ENCODE peak calls at places on chromosomes 1 and 21, in ten cellular contexts. G is heart right ventricle, A is PC-3, T is GM23338, U is WTC11, C is osteocyte, K is GM20000, E is type B pancreatic cell, R is GM13977, F is GM12865. I is an unnamed sample.

GRCh38 chr1:9539829-9540550 is 725 bp downstream of the SLC25A33 start:
- DNase-seq in K (peak; percentile 84), R (peak; percentile 81), E (peak; percentile 70), A (peak; percentile 47), U (peak; percentile 44), C (peak; percentile 85), T (peak; percentile 68), F (peak; percentile 66), G (peak; percentile 32), I (peak; percentile 47)

GRCh38 chr1:63575340-63575826 is 17.8 kb upstream of the PGM1 start:
- DNase-seq in R (no peak), T (peak; percentile 44), G (no peak), C (no peak), U (no peak), A (peak; percentile 84), E (no peak), F (peak; percentile 22), K (no peak), I (peak; percentile 53)

GRCh38 chr21:14210738-14211137 is at the start of gene LIPI:
- DNase-seq in K (no peak), U (no peak), G (no peak), C (no peak), F (no peak), T (no peak), R (no peak), A (no peak), E (no peak), I (no peak)

GRCh38 chr1:60130703-60131102 is 57.1 kb upstream of the C1orf87 start:
- DNase-seq in T (no peak), F (no peak), A (peak; percentile 4), C (no peak), G (no peak), E (no peak), U (no peak), K (no peak), R (no peak), I (peak; percentile 16)

GRCh38 chr1:113943028-113943811 is 14.1 kb downstream of the HIPK1 start:
- DNase-seq in R (no peak), K (no peak), C (no peak), A (no peak), T (no peak), G (no peak), E (no peak), U (no peak), F (no peak), I (peak; percentile 87)

GRCh38 chr1:204523605-204524215 is 7.5 kb downstream of the MDM4 start:
- DNase-seq in T (no peak), U (no peak), K (no peak), C (no peak), A (peak; percentile 94), F (no peak), R (no peak), G (no peak), E (no peak), I (no peak)

GRCh38 chr1:237932806-237933205 is 42.1 kb upstream of the ZP4 start:
- DNase-seq in F (no peak), R (no peak), K (no peak), E (no peak), C (no peak), T (no peak), G (no peak), U (no peak), A (no peak), I (no peak)

GRCh38 chr1:151720974-151721787 is at the start of gene RIIAD1:
- DNase-seq in F (peak; percentile 61), A (no peak), U (peak; percentile 61), R (peak; percentile 92), C (no peak), E (no peak), G (no peak), T (peak; percentile 78), K (peak; percentile 90), I (peak; percentile 26)

GRCh38 chr1:29703596-29703995 is 467.3 kb downstream of the PTPRU start:
- DNase-seq in K (peak; percentile 61), A (peak; percentile 59), C (no peak), U (peak; percentile 43), G (no peak), T (peak; percentile 74), E (no peak), F (peak; percentile 30), R (peak; percentile 63), I (peak; percentile 62)

GRCh38 chr21:35217504-35218060 is 168.5 kb upstream of the RUNX1 start:
- DNase-seq in A (peak; percentile 100), C (no peak), F (no peak), T (peak; percentile 30), U (no peak), G (no peak), E (no peak), R (no peak), K (no peak), I (peak; percentile 74)

GRCh38 chr1:89068291-89068690 is 3.3 kb upstream of the GBP1 start:
- DNase-seq in K (no peak), E (no peak), U (no peak), R (no peak), T (no peak), G (no peak), F (no peak), A (peak; percentile 73), C (no peak), I (peak; percentile 7)

DNA sequence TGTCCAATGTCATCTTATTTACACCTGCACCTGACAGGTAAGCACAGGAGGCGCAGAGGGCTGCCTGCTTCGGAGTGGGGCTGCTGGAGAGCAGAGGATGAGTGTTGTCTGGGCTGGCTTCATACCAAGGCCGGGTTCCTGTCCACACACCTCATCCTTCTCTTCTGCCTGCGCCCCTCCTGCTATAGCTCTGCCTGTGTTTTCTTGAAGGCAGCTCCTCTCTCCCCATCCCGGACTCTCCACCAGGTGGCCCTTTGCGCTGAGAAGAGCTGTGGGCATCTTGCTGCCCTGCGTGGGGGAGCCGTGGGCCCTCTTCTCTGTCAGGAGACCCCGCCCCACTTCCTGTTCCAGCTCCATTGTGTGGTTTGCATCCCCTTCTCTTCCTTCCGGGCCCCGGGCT is 35.0 kb downstream of the ARHGEF10L start:
- DNase-seq in T (peak; percentile 74), G (no peak), A (no peak), F (no peak), C (no peak), R (no peak), E (no peak), K (no peak), U (peak; percentile 55), I (no peak)
- TF ChIP-seq CTCF in T (peak; percentile 39), G (no peak), A (peak; percentile 35), F (no peak), C (peak; percentile 37), R (peak; percentile 3), E (peak; percentile 57), K (no peak), U (peak; percentile 21), I (peak; percentile 24)

GRCh38 chr1:145978860-145979745 is 14.6 kb downstream of the POLR3GL start:
- DNase-seq in G (peak; percentile 98), C (peak; percentile 95), K (peak; percentile 89), T (peak; percentile 98), A (peak; percentile 100), E (peak; percentile 82), F (peak; percentile 99), R (peak; percentile 89), U (peak; percentile 80), I (peak; percentile 100)
- TF ChIP-seq CTCF in G (peak; percentile 28), C (peak; percentile 54), K (peak; percentile 10), T (peak; percentile 51), A (peak; percentile 63), E (peak; percentile 47), F (peak; percentile 32), R (peak; percentile 42), U (no peak), I (peak; percentile 41)

GRCh38 chr1:24156542-24157260 is 13.8 kb upstream of the IL22RA1 start:
- DNase-seq in T (no peak), R (no peak), K (no peak), C (no peak), G (no peak), F (no peak), A (no peak), U (no peak), E (no peak), I (no peak)

GRCh38 chr1:24152631-24153494 is 9.9 kb upstream of the IL22RA1 start:
- DNase-seq in A (no peak), E (no peak), G (no peak), T (no peak), F (no peak), U (no peak), C (no peak), R (no peak), K (no peak), I (no peak)

GRCh38 chr1:24154215-24154614 is 11.3 kb upstream of the IL22RA1 start:
- DNase-seq in C (no peak), F (no peak), K (no peak), T (peak; percentile 61), G (no peak), E (peak; percentile 24), A (no peak), U (no peak), R (no peak), I (no peak)

GRCh38 chr1:24157921-24158481 is 15.1 kb upstream of the IL22RA1 start:
- DNase-seq in F (no peak), U (peak; percentile 31), A (peak; percentile 13), K (no peak), E (no peak), C (no peak), T (peak; percentile 59), R (no peak), G (no peak), I (peak; percentile 9)

DNA sequence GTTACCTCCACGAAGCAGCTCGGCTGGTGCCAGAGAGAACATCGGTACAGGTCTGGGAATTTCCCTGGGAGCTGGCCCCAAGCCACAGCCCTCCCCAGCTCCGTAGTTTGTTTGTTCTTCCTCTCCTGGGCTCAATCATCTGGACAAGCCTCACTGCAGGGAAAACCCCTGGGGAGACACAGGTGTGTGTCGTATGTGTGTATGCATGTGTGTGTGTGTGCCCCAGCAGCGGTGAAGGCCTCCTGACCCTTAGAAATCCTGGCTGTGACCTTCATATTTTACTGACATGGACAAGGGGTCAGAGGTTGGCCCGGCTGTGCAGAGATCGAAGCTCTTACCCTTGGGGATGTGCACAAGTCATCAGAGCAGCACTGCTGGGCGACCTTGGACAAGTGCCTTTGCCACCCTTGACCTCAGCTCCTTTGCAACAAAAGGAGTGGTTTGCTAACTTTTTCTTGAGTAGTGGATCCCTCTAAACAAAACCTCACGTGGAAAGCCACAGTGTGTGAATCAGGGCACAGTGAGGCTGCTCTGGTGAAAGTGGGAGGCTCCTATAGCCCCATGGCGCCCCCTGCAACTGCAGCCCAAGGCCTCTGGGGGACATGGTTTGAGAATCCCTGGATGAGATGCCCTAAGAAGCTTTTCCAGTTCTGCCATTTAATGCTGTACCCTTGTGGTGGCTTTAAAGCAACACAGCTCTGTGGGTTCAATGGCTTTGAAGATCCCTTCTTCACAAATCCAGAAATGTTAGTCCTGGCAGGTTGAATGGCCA is 12.3 kb upstream of the IL22RA1 start:
- DNase-seq in A (peak; percentile 28), U (peak; percentile 35), F (peak; percentile 64), E (peak; percentile 60), C (no peak), R (peak; percentile 59), K (peak; percentile 53), T (peak; percentile 78), G (no peak), I (no peak)
- TF ChIP-seq CTCF in A (peak; percentile 55), U (no peak), F (no peak), E (peak; percentile 57), C (no peak), R (peak; percentile 23), K (peak; percentile 22), T (peak; percentile 60), G (no peak), I (peak; percentile 4)

DNA sequence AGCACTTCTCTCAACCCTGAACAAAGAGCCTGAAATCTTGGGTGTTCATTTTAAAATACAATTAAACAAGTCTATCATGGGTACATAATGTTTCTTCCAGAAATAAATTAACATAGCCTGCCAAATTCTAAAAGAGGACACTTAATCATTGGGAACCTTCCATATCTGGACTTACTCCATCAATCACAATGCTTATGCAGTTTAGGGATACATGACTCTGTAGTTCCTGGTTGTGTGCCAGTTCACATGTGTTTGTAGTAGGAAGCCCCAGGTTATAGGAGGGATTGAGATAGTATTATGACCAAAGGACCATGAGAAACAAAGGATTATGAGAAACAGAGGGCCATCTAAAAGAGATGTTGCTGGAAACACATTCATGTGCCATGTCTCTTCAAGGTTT is 19.1 kb upstream of the DAB1 start:
- DNase-seq in T (no peak), K (no peak), F (no peak), E (no peak), C (no peak), G (peak; percentile 24), R (no peak), U (no peak), A (no peak), I (no peak)
- TF ChIP-seq CTCF in T (no peak), K (no peak), F (no peak), E (no peak), C (no peak), G (no peak), R (no peak), U (no peak), A (no peak), I (no peak)